ENCODE peak calls at places on chromosomes 4 and X, in four cellular contexts. E, Q, X and D are unnamed samples.

GRCh38 chr4:186981161-186981560 is 257.5 kb upstream of the FAT1 start:
- DNase-seq in X (no peak), E (no peak), Q (no peak), D (peak; percentile 33)

GRCh38 chr4:5045099-5045498 is 6.2 kb upstream of the STK32B start:
- DNase-seq in Q (peak; percentile 78), E (no peak), X (no peak), D (peak; percentile 58)

GRCh38 chr4:89929425-89930272 is 35.0 kb downstream of the MMRN1 start:
- DNase-seq in Q (peak; percentile 12), X (no peak), E (no peak), D (no peak)

GRCh38 chr4:15753786-15754185 is 24.3 kb upstream of the CD38 start:
- DNase-seq in Q (no peak), E (no peak), X (peak; percentile 9), D (no peak)

GRCh38 chr4:74037076-74037475 is 1.4 kb downstream of the CXCL3 start:
- DNase-seq in Q (peak; percentile 80), X (no peak), E (no peak), D (no peak)

GRCh38 chr4:85967872-85968271 is 392.0 kb downstream of the MAPK10 start:
- DNase-seq in X (no peak), E (no peak), Q (no peak), D (peak; percentile 58)

GRCh38 chr4:182139481-182139880 is 103.7 kb upstream of the TENM3 start:
- DNase-seq in Q (no peak), X (no peak), E (no peak), D (no peak)

GRCh38 chr4:155039162-155039561 is 169.3 kb upstream of the NPY2R start:
- DNase-seq in E (no peak), X (no peak), Q (no peak), D (no peak)

GRCh38 chrX:118545510-118545909 is 49.9 kb downstream of the DOCK11 start:
- DNase-seq in Q (no peak), E (no peak), X (no peak), D (peak; percentile 32)

GRCh38 chr4:7710126-7710525 is 229.5 kb downstream of the AFAP1 start:
- DNase-seq in Q (no peak), X (no peak), E (no peak), D (no peak)

GRCh38 chrX:72029473-72030411 is 102.0 kb downstream of the RTL5 start:
- DNase-seq in X (no peak), Q (no peak), E (peak; percentile 17), D (peak; percentile 65)

GRCh38 chr4:67555447-67555846 is 3.1 kb upstream of the STAP1 start:
- DNase-seq in Q (no peak), X (no peak), E (no peak), D (no peak)

GRCh38 chr4:67556426-67556825 is 2.1 kb upstream of the STAP1 start:
- DNase-seq in Q (no peak), X (no peak), E (no peak), D (no peak)

GRCh38 chr4:67558493-67558892 is at the start of gene STAP1:
- DNase-seq in E (no peak), Q (peak; percentile 80), X (no peak), D (no peak)
- H3K4me3 ChIP-seq in E (no peak within 1 kb of the TSS), Q (no peak within 1 kb of the TSS), X (no peak within 1 kb of the TSS), D (no peak within 1 kb of the TSS)

GRCh38 chrX:25178555-25178954 is 162.8 kb upstream of the ARX start:
- DNase-seq in E (no peak), X (no peak), Q (no peak), D (no peak)
- H3K4me3 ChIP-seq in E (no peak overlapping the region), X (no peak overlapping the region), Q (no peak overlapping the region), D (no peak overlapping the region)

DNA sequence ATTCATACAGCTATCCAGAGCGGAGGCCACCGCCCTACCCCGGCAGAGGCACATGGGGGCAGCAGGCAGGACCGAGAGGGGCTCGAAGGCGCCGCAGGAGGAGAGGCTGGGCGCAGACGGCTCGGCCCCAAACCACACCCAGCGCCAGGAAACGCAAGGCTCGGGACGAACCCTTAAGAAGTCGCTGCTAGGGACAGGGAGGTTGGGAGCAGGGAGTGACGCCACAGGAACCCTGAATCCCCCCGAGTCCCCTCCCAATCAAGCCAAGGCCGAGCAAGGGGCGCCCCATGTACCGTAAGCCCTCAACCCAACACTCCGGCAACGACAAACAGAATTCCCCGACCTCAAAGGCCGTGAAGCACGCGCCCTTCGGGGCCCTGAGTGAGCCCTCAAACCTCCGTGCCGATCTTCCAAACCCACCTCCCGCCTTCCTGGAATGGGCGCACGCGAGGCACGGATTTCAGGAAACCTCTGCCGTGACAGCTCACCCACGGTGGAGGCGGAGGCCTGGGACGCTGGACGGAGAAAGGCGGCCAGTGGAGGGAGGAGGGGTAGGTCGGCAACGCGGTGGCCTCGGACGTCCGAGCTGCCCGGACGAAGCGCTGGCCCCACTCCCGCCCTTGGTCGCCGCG is 1.8 kb downstream of the ZFYVE28 start:
- DNase-seq in E (no peak), Q (no peak), X (no peak), D (peak; percentile 29)
- H3K4me3 ChIP-seq in E (peak overlapping the region; percentile 67), Q (no peak overlapping the region), X (no peak overlapping the region), D (peak overlapping the region; percentile 63)

DNA sequence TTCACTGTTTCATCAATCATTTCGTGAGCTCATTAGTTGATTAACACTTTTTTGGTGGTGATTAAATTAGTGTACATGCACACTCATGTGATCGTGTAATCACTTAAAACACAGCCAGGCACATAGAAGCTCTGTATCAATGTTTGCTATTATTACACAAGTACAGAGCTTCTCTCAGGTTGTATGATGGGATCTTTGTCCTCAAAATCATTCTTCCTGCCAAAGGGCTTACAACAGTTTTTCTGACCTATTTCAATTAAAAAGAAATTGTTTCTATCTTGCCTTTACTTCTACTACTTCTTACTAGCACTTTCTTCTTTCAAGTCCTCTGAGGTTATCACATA is 145.1 kb downstream of the AMELX start:
- DNase-seq in X (no peak), E (no peak), Q (no peak), D (no peak)
- H3K4me3 ChIP-seq in X (no peak overlapping the region), E (no peak overlapping the region), Q (no peak overlapping the region), D (no peak overlapping the region)

GRCh38 chr4:6530964-6531363 is 44.0 kb upstream of the MAN2B2 start:
- DNase-seq in X (no peak), Q (no peak), E (no peak), D (no peak)
- H3K4me3 ChIP-seq in X (no peak overlapping the region), Q (no peak overlapping the region), E (no peak overlapping the region), D (no peak overlapping the region)

GRCh38 chrX:56233100-56233499 is 944 bp downstream of the KLF8 start:
- DNase-seq in E (no peak), Q (no peak), X (peak; percentile 10), D (no peak)
- H3K4me3 ChIP-seq in E (peak overlapping the region; percentile 54), Q (no peak overlapping the region), X (no peak overlapping the region), D (peak overlapping the region; percentile 37)

DNA sequence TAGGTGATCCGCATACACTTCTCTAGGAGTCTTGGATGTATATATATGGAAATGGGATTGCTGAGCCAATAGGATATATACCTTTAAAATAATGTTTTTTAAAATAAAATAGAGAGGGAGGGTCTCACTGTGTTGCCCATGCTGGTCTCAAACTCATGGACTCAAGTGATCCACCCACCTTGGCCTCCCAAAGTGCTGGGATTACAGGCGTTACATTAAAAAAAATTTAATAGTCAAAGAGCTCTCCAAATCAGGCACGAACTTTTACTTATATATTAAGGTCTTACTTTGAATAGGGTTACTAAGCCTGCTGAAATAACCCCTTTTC is 109.0 kb downstream of the GNL3L start:
- DNase-seq in X (no peak), E (no peak), Q (peak; percentile 1), D (no peak)
- H3K4me3 ChIP-seq in X (no peak overlapping the region), E (peak overlapping the region; percentile 43), Q (peak overlapping the region; percentile 61), D (peak overlapping the region; percentile 39)

GRCh38 chr4:25783943-25784342 is 78.8 kb downstream of the SEL1L3 start:
- DNase-seq in X (no peak), E (no peak), Q (no peak), D (no peak)
- H3K4me3 ChIP-seq in X (no peak overlapping the region), E (no peak overlapping the region), Q (no peak overlapping the region), D (no peak overlapping the region)